ENCODE peak calls at places on chromosomes 11 and 22, in five cellular contexts. One of them, this sample, is unnamed. For H3K9me3, the result is how much of the 10 kb centered on the place peaks cover.

GRCh38 chr11:38019072-38019775 is 1421.2 kb upstream of the RAG2 start:
- DNase-seq in GM23248: no peak
- DNase-seq in naive thymus-derived CD4-positive, alpha-beta T cell: no peak
- DNase-seq in ovary: no peak
- DNase-seq in spleen: no peak
- DNase-seq in this sample: no peak

GRCh38 chr11:75135021-75135650 is 15.8 kb upstream of the SLCO2B1 start:
- DNase-seq in naive thymus-derived CD4-positive, alpha-beta T cell: no peak
- DNase-seq in ovary: no peak
- DNase-seq in spleen: no peak
- DNase-seq in GM23248: no peak
- DNase-seq in this sample: no peak

GRCh38 chr11:28457481-28458145 is 349.4 kb downstream of the METTL15 start:
- DNase-seq in GM23248: no peak
- DNase-seq in ovary: no peak
- DNase-seq in spleen: no peak
- DNase-seq in naive thymus-derived CD4-positive, alpha-beta T cell: no peak
- DNase-seq in this sample: no peak

GRCh38 chr22:22037740-22038139 is 55.2 kb upstream of the TOP3B start:
- DNase-seq in spleen: no peak
- DNase-seq in naive thymus-derived CD4-positive, alpha-beta T cell: no peak
- DNase-seq in GM23248: peak
- DNase-seq in ovary: no peak
- DNase-seq in this sample: no peak

GRCh38 chr22:30843245-30843644 is 125.3 kb downstream of the MORC2 start:
- DNase-seq in ovary: no peak
- DNase-seq in spleen: no peak
- DNase-seq in GM23248: no peak
- DNase-seq in naive thymus-derived CD4-positive, alpha-beta T cell: no peak
- DNase-seq in this sample: no peak

GRCh38 chr22:26692215-26692614 is 34.8 kb downstream of the MIAT start:
- DNase-seq in spleen: no peak
- DNase-seq in GM23248: no peak
- DNase-seq in ovary: no peak
- DNase-seq in naive thymus-derived CD4-positive, alpha-beta T cell: no peak
- DNase-seq in this sample: no peak

GRCh38 chr11:70544774-70545625 is 146.7 kb downstream of the CTTN start:
- DNase-seq in spleen: peak
- DNase-seq in GM23248: peak
- DNase-seq in naive thymus-derived CD4-positive, alpha-beta T cell: no peak
- DNase-seq in ovary: no peak
- DNase-seq in this sample: no peak

GRCh38 chr11:1852885-1853284 is at the start of gene LSP1:
- DNase-seq in spleen: peak
- DNase-seq in GM23248: no peak
- DNase-seq in naive thymus-derived CD4-positive, alpha-beta T cell: no peak
- DNase-seq in ovary: no peak
- DNase-seq in this sample: peak

GRCh38 chr11:122897606-122898210 is 15.1 kb downstream of the JHY start:
- DNase-seq in naive thymus-derived CD4-positive, alpha-beta T cell: no peak
- DNase-seq in GM23248: peak
- DNase-seq in ovary: no peak
- DNase-seq in spleen: no peak
- DNase-seq in this sample: no peak

GRCh38 chr11:129814244-129814992 is 1.2 kb upstream of the TMEM45B start:
- DNase-seq in GM23248: no peak
- DNase-seq in naive thymus-derived CD4-positive, alpha-beta T cell: peak
- DNase-seq in spleen: peak
- DNase-seq in ovary: no peak
- DNase-seq in this sample: peak

GRCh38 chr11:65478411-65479183 is 20.2 kb upstream of the MALAT1 start:
- DNase-seq in ovary: peak
- DNase-seq in GM23248: peak
- DNase-seq in naive thymus-derived CD4-positive, alpha-beta T cell: no peak
- DNase-seq in spleen: peak
- DNase-seq in this sample: no peak

GRCh38 chr11:111206472-111206871 is 39.1 kb upstream of the POU2AF2 start:
- DNase-seq in spleen: no peak
- DNase-seq in ovary: no peak
- DNase-seq in GM23248: peak
- DNase-seq in naive thymus-derived CD4-positive, alpha-beta T cell: no peak
- DNase-seq in this sample: no peak

GRCh38 chr11:63682045-63682915 is 980 bp downstream of the RTN3 start:
- DNase-seq in GM23248: peak
- DNase-seq in spleen: no peak
- DNase-seq in naive thymus-derived CD4-positive, alpha-beta T cell: no peak
- DNase-seq in ovary: peak
- DNase-seq in this sample: no peak

GRCh38 chr11:1765871-1766718 is 2.4 kb upstream of the CTSD start:
- DNase-seq in naive thymus-derived CD4-positive, alpha-beta T cell: peak
- DNase-seq in GM23248: no peak
- DNase-seq in ovary: no peak
- DNase-seq in spleen: peak
- DNase-seq in this sample: no peak

GRCh38 chr11:2847511-2847910 is 38.1 kb downstream of the CDKN1C start:
- DNase-seq in spleen: no peak
- DNase-seq in naive thymus-derived CD4-positive, alpha-beta T cell: no peak
- DNase-seq in GM23248: no peak
- DNase-seq in ovary: no peak
- DNase-seq in this sample: no peak

GRCh38 chr11:34507156-34507555 is 6.4 kb downstream of the ELF5 start:
- DNase-seq in GM23248: no peak
- DNase-seq in ovary: no peak
- DNase-seq in naive thymus-derived CD4-positive, alpha-beta T cell: no peak
- DNase-seq in spleen: no peak
- DNase-seq in this sample: no peak

GRCh38 chr11:67468509-67468834 is 579 bp downstream of the TMEM134 start:
- DNase-seq in ovary: no peak
- DNase-seq in naive thymus-derived CD4-positive, alpha-beta T cell: no peak
- DNase-seq in spleen: no peak
- DNase-seq in GM23248: no peak
- DNase-seq in this sample: no peak

GRCh38 chr11:57276169-57276854 is 39.3 kb upstream of the APLNR start:
- DNase-seq in spleen: no peak
- DNase-seq in ovary: no peak
- DNase-seq in GM23248: no peak
- DNase-seq in naive thymus-derived CD4-positive, alpha-beta T cell: no peak
- DNase-seq in this sample: no peak

GRCh38 chr11:15471709-15472404 is 357.1 kb downstream of the INSC start:
- DNase-seq in spleen: no peak
- DNase-seq in naive thymus-derived CD4-positive, alpha-beta T cell: no peak
- DNase-seq in GM23248: no peak
- DNase-seq in ovary: no peak
- DNase-seq in this sample: no peak

GRCh38 chr22:36986242-36986821 is 32.9 kb downstream of the TST start:
- DNase-seq in ovary: no peak
- DNase-seq in GM23248: no peak
- DNase-seq in spleen: no peak
- DNase-seq in naive thymus-derived CD4-positive, alpha-beta T cell: no peak
- DNase-seq in this sample: no peak

GRCh38 chr11:33889821-33890378 is 2.0 kb downstream of the LMO2 start:
- DNase-seq in ovary: no peak
- DNase-seq in GM23248: no peak
- DNase-seq in naive thymus-derived CD4-positive, alpha-beta T cell: no peak
- DNase-seq in spleen: no peak
- DNase-seq in this sample: no peak

GRCh38 chr11:84884836-84885235 is 742.3 kb downstream of the DLG2 start:
- DNase-seq in naive thymus-derived CD4-positive, alpha-beta T cell: no peak
- DNase-seq in spleen: no peak
- DNase-seq in GM23248: no peak
- DNase-seq in ovary: no peak
- DNase-seq in this sample: no peak

GRCh38 chr11:1807628-1807995 is 27.2 kb upstream of the SYT8 start:
- DNase-seq in naive thymus-derived CD4-positive, alpha-beta T cell: no peak
- DNase-seq in spleen: no peak
- DNase-seq in GM23248: no peak
- DNase-seq in ovary: no peak
- DNase-seq in this sample: no peak

GRCh38 chr22:29139965-29140782 is 65.5 kb upstream of the EMID1 start:
- DNase-seq in spleen: no peak
- DNase-seq in GM23248: peak
- DNase-seq in naive thymus-derived CD4-positive, alpha-beta T cell: no peak
- DNase-seq in ovary: no peak
- DNase-seq in this sample: no peak

GRCh38 chr22:49968313-49968830 is 7.8 kb downstream of the PIM3 start:
- DNase-seq in GM23248: no peak
- DNase-seq in spleen: peak
- DNase-seq in naive thymus-derived CD4-positive, alpha-beta T cell: no peak
- DNase-seq in ovary: peak
- DNase-seq in this sample: no peak

GRCh38 chr11:113867843-113868503 is 7.4 kb downstream of the USP28 start:
- DNase-seq in spleen: no peak
- DNase-seq in GM23248: no peak
- DNase-seq in ovary: no peak
- DNase-seq in naive thymus-derived CD4-positive, alpha-beta T cell: no peak
- DNase-seq in this sample: no peak

GRCh38 chr11:113474362-113475159 is 637 bp downstream of the DRD2 start:
- DNase-seq in naive thymus-derived CD4-positive, alpha-beta T cell: no peak
- DNase-seq in spleen: no peak
- DNase-seq in GM23248: peak
- DNase-seq in ovary: peak
- DNase-seq in this sample: peak

GRCh38 chr11:116445108-116446047 is 327.4 kb downstream of the BUD13 start:
- DNase-seq in spleen: no peak
- DNase-seq in ovary: no peak
- DNase-seq in GM23248: no peak
- DNase-seq in naive thymus-derived CD4-positive, alpha-beta T cell: no peak
- DNase-seq in this sample: no peak
- H3K9me3 ChIP-seq in spleen: under half
- H3K9me3 ChIP-seq in ovary: under half
- H3K9me3 ChIP-seq in GM23248: under half
- H3K9me3 ChIP-seq in naive thymus-derived CD4-positive, alpha-beta T cell: under half
- H3K9me3 ChIP-seq in this sample: under half

GRCh38 chr11:5317301-5317700 is 6.8 kb downstream of the OR51B2 start:
- DNase-seq in ovary: no peak
- DNase-seq in naive thymus-derived CD4-positive, alpha-beta T cell: no peak
- DNase-seq in spleen: no peak
- DNase-seq in GM23248: peak
- DNase-seq in this sample: no peak
- H3K9me3 ChIP-seq in ovary: under half
- H3K9me3 ChIP-seq in naive thymus-derived CD4-positive, alpha-beta T cell: under half
- H3K9me3 ChIP-seq in spleen: under half
- H3K9me3 ChIP-seq in GM23248: under half
- H3K9me3 ChIP-seq in this sample: under half

GRCh38 chr22:47943729-47944700 is 1181.6 kb downstream of the TBC1D22A start:
- DNase-seq in spleen: no peak
- DNase-seq in ovary: no peak
- DNase-seq in naive thymus-derived CD4-positive, alpha-beta T cell: no peak
- DNase-seq in GM23248: no peak
- DNase-seq in this sample: no peak

GRCh38 chr22:47940211-47940610 is 1177.8 kb downstream of the TBC1D22A start:
- DNase-seq in ovary: no peak
- DNase-seq in naive thymus-derived CD4-positive, alpha-beta T cell: no peak
- DNase-seq in spleen: no peak
- DNase-seq in GM23248: no peak
- DNase-seq in this sample: no peak

GRCh38 chr22:47944941-47945340 is 1182.5 kb downstream of the TBC1D22A start:
- DNase-seq in spleen: no peak
- DNase-seq in GM23248: no peak
- DNase-seq in naive thymus-derived CD4-positive, alpha-beta T cell: no peak
- DNase-seq in ovary: no peak
- DNase-seq in this sample: no peak
- H3K9me3 ChIP-seq in spleen: under half
- H3K9me3 ChIP-seq in GM23248: under half
- H3K9me3 ChIP-seq in naive thymus-derived CD4-positive, alpha-beta T cell: under half
- H3K9me3 ChIP-seq in ovary: under half
- H3K9me3 ChIP-seq in this sample: under half

DNA sequence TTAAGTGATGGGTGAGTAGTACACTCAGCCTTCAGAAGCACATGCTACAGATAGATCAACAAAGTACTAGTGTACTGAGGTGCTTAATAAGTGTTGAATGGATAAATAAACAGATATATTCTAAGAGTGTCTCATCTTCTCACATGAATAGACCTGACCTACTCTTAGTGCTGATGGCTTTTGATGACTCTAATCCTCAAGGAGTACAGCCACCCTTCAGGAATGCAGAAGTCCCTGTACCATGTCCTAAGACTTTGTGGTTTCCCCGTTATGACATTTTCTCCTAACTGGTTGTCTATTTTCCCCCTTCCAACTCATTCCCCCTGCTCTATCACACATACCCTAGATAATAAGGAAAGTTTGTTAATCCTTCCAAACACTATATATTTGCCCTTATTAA is 61.6 kb downstream of the C11orf65 start:
- DNase-seq in spleen: no peak
- DNase-seq in GM23248: peak
- DNase-seq in naive thymus-derived CD4-positive, alpha-beta T cell: no peak
- DNase-seq in ovary: no peak
- DNase-seq in this sample: no peak
- H3K9me3 ChIP-seq in spleen: under half
- H3K9me3 ChIP-seq in GM23248: under half
- H3K9me3 ChIP-seq in naive thymus-derived CD4-positive, alpha-beta T cell: under half
- H3K9me3 ChIP-seq in ovary: under half
- H3K9me3 ChIP-seq in this sample: under half

This sample was measured in T-helper 17 cell.